ENCODE peak calls at places on chromosome 2, in eight cellular contexts. V is EL; D is amniotic stem cell; M is NCI-H1092; A is activated naive CD8-positive, alpha-beta T cell treated with anti-CD3 and anti-CD28 coated beads, Interleukin-2, amount 50 U/mL, for 16 hours; B is mucosa of gallbladder; C is iPS-NIHi11; F is midbrain. Z is an unnamed sample.

GRCh38 chr2:12287220-12287751 is 429.4 kb upstream of the TRIB2 start:
- DNase-seq in V (peak), D (no peak), M (no peak), A (no peak), B (no peak), C (no peak), F (no peak), Z (no peak)

GRCh38 chr2:54514819-54515569 is 58.9 kb downstream of the SPTBN1 start:
- DNase-seq in V (no peak), D (no peak), M (no peak), A (no peak), B (no peak), C (no peak), F (no peak), Z (no peak)

GRCh38 chr2:134429886-134430285 is 176.0 kb downstream of the MGAT5 start:
- DNase-seq in V (no peak), D (no peak), M (no peak), A (no peak), B (no peak), C (no peak), F (no peak), Z (peak)

GRCh38 chr2:44010266-44010665 is 14.5 kb upstream of the LRPPRC start:
- DNase-seq in V (no peak), D (no peak), M (peak), A (no peak), B (no peak), C (no peak), F (peak), Z (no peak)

GRCh38 chr2:145751634-145752033 is 1231.7 kb upstream of the ZEB2 start:
- DNase-seq in V (peak), D (no peak), M (no peak), A (no peak), B (no peak), C (peak), F (peak), Z (peak)

GRCh38 chr2:207465894-207466293 is 63.9 kb upstream of the CREB1 start:
- DNase-seq in V (no peak), D (no peak), M (no peak), A (no peak), B (no peak), C (no peak), F (no peak), Z (no peak)

GRCh38 chr2:43040084-43040854 is 186.1 kb downstream of the ZFP36L2 start:
- DNase-seq in V (peak), D (no peak), M (no peak), A (no peak), B (no peak), C (no peak), F (no peak), Z (no peak)

GRCh38 chr2:219441451-219442205 is 7.0 kb downstream of the SPEG start:
- DNase-seq in V (peak), D (peak), M (no peak), A (peak), B (no peak), C (peak), F (peak), Z (no peak)

GRCh38 chr2:239378918-239379640 is 21.7 kb downstream of the HDAC4 start:
- DNase-seq in V (no peak), D (no peak), M (no peak), A (no peak), B (no peak), C (no peak), F (no peak), Z (no peak)

GRCh38 chr2:8743261-8743660 is 61.4 kb downstream of the ID2 start:
- DNase-seq in V (peak), D (no peak), M (no peak), A (no peak), B (no peak), C (no peak), F (no peak), Z (no peak)

GRCh38 chr2:8800821-8801220 is 36.6 kb downstream of the KIDINS220 start:
- DNase-seq in V (no peak), D (no peak), M (no peak), A (no peak), B (no peak), C (no peak), F (no peak), Z (no peak)

Z was measured in HL-60.